ENCODE peak calls at places on chromosomes 12 and 14, in seven cellular contexts. F is dorsolateral prefrontal cortex, C is heart right ventricle, Q is IMR-90, I is mammary epithelial cell, S is A673, Z is mucosa of descending colon. R is an unnamed sample.

GRCh38 chr14:70059545-70059944 is 129.2 kb downstream of the SLC8A3 start:
- DNase-seq in F (no peak), C (no peak), Q (no peak), I (no peak), S (no peak), Z (no peak), R (no peak)

GRCh38 chr12:115767921-115768320 is 509.6 kb downstream of the MED13L start:
- DNase-seq in F (no peak), C (no peak), Q (no peak), I (no peak), S (no peak), Z (no peak), R (no peak)

GRCh38 chr12:85182699-85183098 is 97.3 kb upstream of the ALX1 start:
- DNase-seq in F (no peak), C (no peak), Q (no peak), I (no peak), S (no peak), Z (no peak), R (peak; percentile 16)

GRCh38 chr12:53252349-53252916 is 15.7 kb upstream of the ESPL1 start:
- DNase-seq in F (no peak), C (peak; percentile 15), Q (no peak), I (peak; percentile 50), S (no peak), Z (peak; percentile 72), R (peak; percentile 37)

GRCh38 chr12:39357046-39357445 is 85.9 kb downstream of the KIF21A start:
- DNase-seq in F (no peak), C (no peak), Q (no peak), I (no peak), S (no peak), Z (no peak), R (no peak)

GRCh38 chr14:79118291-79118690 is 948.1 kb downstream of the NRXN3 start:
- DNase-seq in F (no peak), C (no peak), Q (no peak), I (no peak), S (no peak), Z (no peak), R (no peak)

GRCh38 chr12:25362646-25363045 is 111.9 kb upstream of the KRAS start:
- DNase-seq in F (no peak), C (no peak), Q (no peak), I (peak; percentile 13), S (no peak), Z (no peak), R (no peak)

GRCh38 chr14:30194769-30195168 is 267.1 kb upstream of the PRKD1 start:
- DNase-seq in F (no peak), C (no peak), Q (peak; percentile 91), I (peak; percentile 5), S (peak; percentile 43), Z (no peak), R (peak; percentile 92)

GRCh38 chr12:65926119-65927004 is 102.1 kb downstream of the HMGA2 start:
- DNase-seq in F (no peak), C (no peak), Q (no peak), I (no peak), S (peak; percentile 85), Z (no peak), R (no peak)

GRCh38 chr14:61280092-61280525 is 1.0 kb downstream of the TMEM30B start:
- DNase-seq in F (no peak), C (no peak), Q (no peak), I (no peak), S (no peak), Z (no peak), R (no peak)
- H3K4me3 ChIP-seq in F (peak overlapping the region; percentile 47), C (peak overlapping the region; percentile 62), Q (peak overlapping the region; percentile 22), I (peak overlapping the region; percentile 59), S (peak overlapping the region; percentile 51), Z (peak overlapping the region; percentile 59), R (peak overlapping the region; percentile 46)

GRCh38 chr12:69331846-69332684 is 16.1 kb upstream of the LYZ start:
- DNase-seq in F (no peak), C (no peak), Q (no peak), I (no peak), S (no peak), Z (peak; percentile 42), R (no peak)
- H3K4me3 ChIP-seq in F (no peak overlapping the region), C (peak overlapping the region; percentile 51), Q (no peak overlapping the region), I (no peak overlapping the region), S (no peak overlapping the region), Z (peak overlapping the region; percentile 2), R (no peak overlapping the region)

GRCh38 chr14:102481371-102481770 is 28.2 kb downstream of the ANKRD9 start:
- DNase-seq in F (no peak), C (no peak), Q (no peak), I (no peak), S (no peak), Z (peak; percentile 13), R (no peak)

GRCh38 chr14:102479107-102479506 is 30.5 kb downstream of the ANKRD9 start:
- DNase-seq in F (no peak), C (no peak), Q (no peak), I (no peak), S (no peak), Z (no peak), R (no peak)

GRCh38 chr14:102484316-102484715 is 25.3 kb downstream of the ANKRD9 start:
- DNase-seq in F (no peak), C (no peak), Q (no peak), I (no peak), S (no peak), Z (peak; percentile 9), R (no peak)

GRCh38 chr14:102481791-102482238 is 27.8 kb downstream of the ANKRD9 start:
- DNase-seq in F (no peak), C (no peak), Q (peak; percentile 45), I (peak; percentile 86), S (no peak), Z (peak; percentile 46), R (no peak)

DNA sequence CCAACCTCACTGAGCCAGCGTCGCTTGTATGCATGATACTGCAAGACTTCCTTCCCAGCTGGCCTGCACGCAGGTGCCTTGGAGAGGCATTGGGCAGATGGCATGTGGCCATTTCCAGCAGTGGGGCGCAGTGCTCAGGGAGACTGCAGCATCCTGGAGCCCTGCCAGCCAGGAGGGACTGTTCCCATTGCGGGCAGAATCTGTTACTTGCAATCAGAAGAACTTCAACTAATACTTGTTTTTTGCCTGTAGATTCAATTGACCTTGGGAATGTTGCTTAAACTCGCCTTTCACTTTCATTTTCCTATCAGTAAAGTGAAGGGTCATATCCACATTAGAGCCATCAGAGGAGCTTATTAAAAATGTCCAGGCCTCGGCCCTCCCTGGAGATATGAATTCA is 29.8 kb downstream of the ANKRD9 start:
- DNase-seq in F (no peak), C (peak; percentile 72), Q (no peak), I (no peak), S (no peak), Z (peak; percentile 82), R (no peak)
- H3K4me3 ChIP-seq in F (no peak overlapping the region), C (peak overlapping the region; percentile 13), Q (no peak overlapping the region), I (no peak overlapping the region), S (no peak overlapping the region), Z (no peak overlapping the region), R (no peak overlapping the region)

GRCh38 chr12:124474709-124475108 is 92.7 kb downstream of the NCOR2 start:
- DNase-seq in F (peak; percentile 95), C (peak; percentile 77), Q (no peak), I (no peak), S (no peak), Z (no peak), R (no peak)
- H3K4me3 ChIP-seq in F (no peak overlapping the region), C (no peak overlapping the region), Q (no peak overlapping the region), I (no peak overlapping the region), S (no peak overlapping the region), Z (no peak overlapping the region), R (no peak overlapping the region)

DNA sequence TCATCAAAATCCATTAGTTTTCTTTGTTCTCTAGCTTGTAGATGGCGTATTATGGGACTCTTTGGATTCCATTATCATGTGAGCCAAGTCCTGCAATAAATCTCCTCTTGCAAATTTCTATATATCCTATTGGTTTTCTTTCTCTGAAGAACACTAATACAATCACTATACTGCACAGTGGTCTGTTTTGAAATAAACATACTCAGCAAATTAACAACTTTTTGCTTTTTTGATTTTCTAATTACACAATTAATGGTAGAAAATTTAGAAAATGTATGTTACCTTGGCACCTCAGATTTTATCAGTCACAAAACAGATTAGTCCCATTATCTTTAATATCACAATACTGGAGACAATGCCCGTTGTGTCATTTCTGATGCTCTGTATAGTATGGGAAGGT is 513.2 kb upstream of the MIS18BP1 start:
- DNase-seq in F (no peak), C (no peak), Q (no peak), I (no peak), S (no peak), Z (no peak), R (no peak)
- H3K4me3 ChIP-seq in F (no peak overlapping the region), C (no peak overlapping the region), Q (no peak overlapping the region), I (no peak overlapping the region), S (no peak overlapping the region), Z (no peak overlapping the region), R (no peak overlapping the region)

GRCh38 chr14:24861083-24861630 is 188.8 kb downstream of the STXBP6 start:
- DNase-seq in F (no peak), C (no peak), Q (peak; percentile 68), I (peak; percentile 61), S (no peak), Z (no peak), R (peak; percentile 50)
- H3K4me3 ChIP-seq in F (no peak overlapping the region), C (no peak overlapping the region), Q (no peak overlapping the region), I (no peak overlapping the region), S (no peak overlapping the region), Z (no peak overlapping the region), R (no peak overlapping the region)

GRCh38 chr14:95041477-95042020 is 115.8 kb downstream of the DICER1 start:
- DNase-seq in F (no peak), C (no peak), Q (no peak), I (no peak), S (no peak), Z (no peak), R (no peak)
- H3K4me3 ChIP-seq in F (no peak overlapping the region), C (no peak overlapping the region), Q (no peak overlapping the region), I (no peak overlapping the region), S (no peak overlapping the region), Z (no peak overlapping the region), R (no peak overlapping the region)

R was measured in fibroblast of the aortic adventitia.